ENCODE peak calls at places on chromosomes 5 and 9, in ten cellular contexts. Z, V, O, H, M, C, J, X, S and L are unnamed samples.

GRCh38 chr9:137173795-137174664 is 2.2 kb upstream of the TMEM210 start:
- DNase-seq in V (no peak), X (no peak), Z (no peak), S (no peak), J (no peak), O (no peak), C (no peak), M (no peak), H (no peak), L (no peak)

GRCh38 chr5:171579162-171579561 is 159.7 kb downstream of the FGF18 start:
- DNase-seq in S (no peak), O (peak), X (no peak), V (no peak), J (no peak), Z (no peak), C (peak), M (no peak), H (no peak), L (no peak)

GRCh38 chr9:114805670-114806551 is at the start of gene TNFSF15:
- DNase-seq in C (no peak), O (no peak), M (peak), H (no peak), X (no peak), V (peak), Z (no peak), J (peak), S (no peak), L (peak)

GRCh38 chr5:159240301-159240870 is 22.7 kb upstream of the UBLCP1 start:
- DNase-seq in V (no peak), S (peak), C (no peak), X (peak), M (peak), J (no peak), H (no peak), O (no peak), Z (peak), L (no peak)

GRCh38 chr5:139446956-139447779 is 7.8 kb upstream of the DNAJC18 start:
- DNase-seq in H (peak), V (no peak), X (no peak), O (no peak), C (peak), S (no peak), Z (no peak), M (peak), J (no peak), L (no peak)

GRCh38 chr5:113000466-113000865 is 23.9 kb downstream of the DCP2 start:
- DNase-seq in H (no peak), X (no peak), Z (no peak), M (peak), S (no peak), O (no peak), C (peak), V (no peak), J (no peak), L (no peak)

GRCh38 chr5:151005975-151006576 is 14.3 kb upstream of the GPX3 start:
- DNase-seq in J (peak), H (peak), V (no peak), M (peak), O (peak), Z (no peak), C (peak), X (peak), S (no peak), L (no peak)

GRCh38 chr5:147989977-147990376 is 73.8 kb upstream of the SPINK5 start:
- DNase-seq in O (no peak), S (no peak), Z (no peak), V (no peak), J (no peak), H (no peak), M (no peak), C (no peak), X (no peak), L (no peak)

GRCh38 chr9:37464426-37465248 is 613 bp downstream of the ZBTB5 start:
- DNase-seq in X (no peak), V (peak), S (peak), H (peak), Z (peak), O (peak), C (peak), J (peak), M (peak), L (no peak)

GRCh38 chr5:146188358-146188757 is 5.9 kb upstream of the LARS1 start:
- DNase-seq in S (no peak), X (no peak), C (peak), J (no peak), Z (peak), O (no peak), M (peak), V (no peak), H (peak), L (no peak)

GRCh38 chr5:139689631-139690384 is 41.7 kb downstream of the CXXC5 start:
- DNase-seq in J (no peak), M (no peak), H (peak), O (no peak), C (no peak), X (no peak), V (no peak), Z (peak), S (peak), L (no peak)

GRCh38 chr5:41761663-41762062 is 108.6 kb downstream of the OXCT1 start:
- DNase-seq in X (no peak), V (no peak), S (no peak), J (no peak), O (no peak), H (no peak), C (no peak), M (no peak), Z (no peak), L (no peak)

GRCh38 chr9:107485451-107486043 is 4.0 kb downstream of the KLF4 start:
- DNase-seq in M (no peak), O (no peak), S (no peak), V (no peak), C (peak), J (no peak), Z (no peak), X (no peak), H (peak), L (no peak)

GRCh38 chr5:154743812-154744211 is 11.4 kb upstream of the LARP1 start:
- DNase-seq in S (no peak), H (no peak), J (no peak), X (no peak), C (no peak), O (no peak), Z (no peak), V (no peak), M (no peak), L (no peak)

GRCh38 chr9:133144142-133144886 is 19.4 kb downstream of the GBGT1 start:
- DNase-seq in V (peak), C (peak), Z (peak), J (peak), O (peak), H (peak), S (peak), M (peak), X (no peak), L (peak)